ENCODE peak calls at places on chromosomes 16 and 17, in four cellular contexts. B is upper lobe of right lung, M is ascending aorta, D is vagina. X is an unnamed sample.

GRCh38 chr17:41734139-41734948 is at the start of gene HAP1:
- DNase-seq in B (peak; percentile 73), M (peak; percentile 67), D (no peak), X (no peak)

GRCh38 chr17:60073063-60073462 is 5.7 kb downstream of the HEATR6 start:
- DNase-seq in B (no peak), M (no peak), D (no peak), X (no peak)

GRCh38 chr16:75455677-75456076 is 8.8 kb downstream of the TMEM170A start:
- DNase-seq in B (peak; percentile 2), M (no peak), D (no peak), X (no peak)

GRCh38 chr17:63961355-63962207 is 11.1 kb downstream of the SCN4A start:
- DNase-seq in B (peak; percentile 80), M (peak; percentile 81), D (no peak), X (peak; percentile 84)

GRCh38 chr17:29929006-29929543 is 953 bp downstream of the SSH2 start:
- DNase-seq in B (no peak), M (no peak), D (no peak), X (peak; percentile 15)

GRCh38 chr16:73113326-73113720 is 65.4 kb upstream of the ZFHX3 start:
- DNase-seq in B (no peak), M (no peak), D (no peak), X (no peak)

GRCh38 chr17:35578929-35579448 is 618 bp upstream of the PEX12 start:
- DNase-seq in B (no peak), M (no peak), D (no peak), X (no peak)

GRCh38 chr17:16313159-16314090 is 39.8 kb downstream of the CENPV start:
- DNase-seq in B (no peak), M (no peak), D (no peak), X (no peak)

GRCh38 chr16:53695070-53695469 is 8.6 kb downstream of the RPGRIP1L start:
- DNase-seq in B (no peak), M (no peak), D (no peak), X (no peak)

GRCh38 chr17:63774982-63775290 is 966 bp downstream of the DDX42 start:
- DNase-seq in B (no peak), M (no peak), D (no peak), X (no peak)

GRCh38 chr17:37055511-37055910 is 106.8 kb downstream of the AATF start:
- DNase-seq in B (no peak), M (no peak), D (no peak), X (no peak)

GRCh38 chr16:68470461-68471150 is 22.3 kb upstream of the SMPD3 start:
- DNase-seq in B (peak; percentile 75), M (no peak), D (no peak), X (peak; percentile 22)

GRCh38 chr17:14019186-14019956 is 49.9 kb upstream of the COX10 start:
- DNase-seq in B (no peak), M (no peak), D (no peak), X (no peak)

GRCh38 chr17:55722742-55723487 is at the start of gene TMEM100:
- DNase-seq in B (no peak), M (no peak), D (peak; percentile 92), X (peak; percentile 53)

GRCh38 chr16:67086829-67087228 is 22.9 kb upstream of the PHAF1 start:
- DNase-seq in B (no peak), M (no peak), D (no peak), X (peak; percentile 27)

GRCh38 chr16:85542548-85542927 is 70.6 kb upstream of the GSE1 start:
- DNase-seq in B (no peak), M (no peak), D (no peak), X (no peak)

GRCh38 chr17:33674685-33675084 is 381.6 kb upstream of the ASIC2 start:
- DNase-seq in B (no peak), M (no peak), D (no peak), X (no peak)

GRCh38 chr17:51445934-51446333 is 185.6 kb downstream of the UTP18 start:
- DNase-seq in B (no peak), M (no peak), D (no peak), X (no peak)

GRCh38 chr16:27444470-27444869 is 42.5 kb downstream of the IL21R start:
- DNase-seq in B (peak; percentile 38), M (no peak), D (no peak), X (no peak)

GRCh38 chr16:11257131-11257938 is 1.3 kb upstream of the SOCS1 start:
- DNase-seq in B (peak; percentile 83), M (peak; percentile 87), D (no peak), X (peak; percentile 69)

GRCh38 chr16:89785523-89786155 is 30.8 kb downstream of the FANCA start:
- DNase-seq in B (no peak), M (no peak), D (no peak), X (no peak)

GRCh38 chr16:14300631-14301149 is 229.6 kb downstream of the MRTFB start:
- DNase-seq in B (peak; percentile 79), M (peak; percentile 90), D (no peak), X (peak; percentile 86)

GRCh38 chr16:53457670-53458069 is 23.4 kb downstream of the RBL2 start:
- DNase-seq in B (no peak), M (no peak), D (no peak), X (no peak)

GRCh38 chr16:29107299-29107698 is 122.4 kb downstream of the LAT start:
- DNase-seq in B (no peak), M (no peak), D (no peak), X (no peak)

GRCh38 chr17:19445105-19445504 is 34.1 kb downstream of the RNF112 start:
- DNase-seq in B (no peak), M (no peak), D (no peak), X (no peak)

GRCh38 chr17:31224366-31224765 is 72.7 kb downstream of the OMG start:
- DNase-seq in B (no peak), M (no peak), D (no peak), X (no peak)

GRCh38 chr16:89473791-89474414 is 16.5 kb downstream of the ANKRD11 start:
- DNase-seq in B (no peak), M (no peak), D (no peak), X (no peak)

DNA sequence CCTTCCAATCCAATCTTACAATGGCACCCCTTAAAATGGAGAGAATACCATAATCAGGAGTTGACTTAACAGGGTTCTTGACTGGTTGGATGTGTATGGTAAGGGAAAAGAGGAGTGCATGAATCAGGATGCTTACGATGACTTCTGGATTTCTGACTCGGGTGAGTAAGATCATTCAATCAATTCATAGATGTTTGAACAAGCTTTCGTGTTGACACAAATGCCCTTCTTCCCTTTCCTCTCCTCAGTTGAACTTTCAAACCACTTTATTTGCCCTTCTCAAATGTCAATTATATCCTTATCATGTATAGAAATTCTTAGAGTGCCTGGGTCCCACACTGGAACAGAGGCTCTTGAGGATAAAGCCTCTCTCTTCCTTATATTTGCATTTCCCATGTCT is 25.9 kb downstream of the ABCC12 start:
- DNase-seq in B (no peak), M (no peak), D (no peak), X (no peak)
- H3K4me1 ChIP-seq in B (peaks cover 5% of the 10 kb centered on the region), M (no peaks in the 10 kb centered on the region), D (no peaks in the 10 kb centered on the region), X (peaks cover 33% of the 10 kb centered on the region)

GRCh38 chr17:75722076-75722475 is 817 bp downstream of the ITGB4 start:
- DNase-seq in B (no peak), M (no peak), D (no peak), X (no peak)
- H3K27ac ChIP-seq in B (peak overlapping the region; percentile 85), M (no peak overlapping the region), D (peak overlapping the region; percentile 75), X (no peak overlapping the region)

DNA sequence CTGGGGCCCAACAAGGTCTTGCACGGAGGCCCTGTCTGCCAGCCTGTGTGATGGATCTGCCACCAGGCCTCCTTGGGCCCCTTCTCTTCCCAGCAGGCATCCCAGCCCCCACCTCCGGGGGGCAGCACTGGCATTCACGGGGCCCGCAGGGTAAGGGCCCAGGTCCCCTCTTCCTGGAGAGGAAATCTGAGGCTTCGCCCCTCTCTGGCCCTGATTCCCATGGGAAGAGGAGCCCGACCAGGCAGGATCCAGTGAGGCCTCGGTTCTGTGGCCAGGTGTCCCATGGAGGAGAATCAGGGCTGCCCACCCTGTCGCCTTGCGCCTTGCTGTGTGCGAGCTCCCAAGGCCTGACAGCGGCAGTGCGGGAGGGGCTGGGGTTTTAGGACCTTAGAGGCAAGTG is 48.4 kb downstream of the PDPK1 start:
- DNase-seq in B (peak; percentile 52), M (no peak), D (no peak), X (no peak)
- TF ChIP-seq CTCF in B (no peak), M (no peak), D (no peak), X (peak; percentile 11)

GRCh38 chr17:75088465-75088895 is 726 bp downstream of the SLC16A5 start:
- DNase-seq in B (no peak), M (no peak), D (no peak), X (no peak)

GRCh38 chr17:75091855-75092327 is 4.1 kb downstream of the SLC16A5 start:
- DNase-seq in B (no peak), M (no peak), D (no peak), X (no peak)

GRCh38 chr17:75088902-75089417 is 1.2 kb downstream of the SLC16A5 start:
- DNase-seq in B (no peak), M (no peak), D (no peak), X (no peak)

GRCh38 chr17:75093543-75094158 is 5.9 kb downstream of the SLC16A5 start:
- DNase-seq in B (no peak), M (no peak), D (no peak), X (no peak)

DNA sequence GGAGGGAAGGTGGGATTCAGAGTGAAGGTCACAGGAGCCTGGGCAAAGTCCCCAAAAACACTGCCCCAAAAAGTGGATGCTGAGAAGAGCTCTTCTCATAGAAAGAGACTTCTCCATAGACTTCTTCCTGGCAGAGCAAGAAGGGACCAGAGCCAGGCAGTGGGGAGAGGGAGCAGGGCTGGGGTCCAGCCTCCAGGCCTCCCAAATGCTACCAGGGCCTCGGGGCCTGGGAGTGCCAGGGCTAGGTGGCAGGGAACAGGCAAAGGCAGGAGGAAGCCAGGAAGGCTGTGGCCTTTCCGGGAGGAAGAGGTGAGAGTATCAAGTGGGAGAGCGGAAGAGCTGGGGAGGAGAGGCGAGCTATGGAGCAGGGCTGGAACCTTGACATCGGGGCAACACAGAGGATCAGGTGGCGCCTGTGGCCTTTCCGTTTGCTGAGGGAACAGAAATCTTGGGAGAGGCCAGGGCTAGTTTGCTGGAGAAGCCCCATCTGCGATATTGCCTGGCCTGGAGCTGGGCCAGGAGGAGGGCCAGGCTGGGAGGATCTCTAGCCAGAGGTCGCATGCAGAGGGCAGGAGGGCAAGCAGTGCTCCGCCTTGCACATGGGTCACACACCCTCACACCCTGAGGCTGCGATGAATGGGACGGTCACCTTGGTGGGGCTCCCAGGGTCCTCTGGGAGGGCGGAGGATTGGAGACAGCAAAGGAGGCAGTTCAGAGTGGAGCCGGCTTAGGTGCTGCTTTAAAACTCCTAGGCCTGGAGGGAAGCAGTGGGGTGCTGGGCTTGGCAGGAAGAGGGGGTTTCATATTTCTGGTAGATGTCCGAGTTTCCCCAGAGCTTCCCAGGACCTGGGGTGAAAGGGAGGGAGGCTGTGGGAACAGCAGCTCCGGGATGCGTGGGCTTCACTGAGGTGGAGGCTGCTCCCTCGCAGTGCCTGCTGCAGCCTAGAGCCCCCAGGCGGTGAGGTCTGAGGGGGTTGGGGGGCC is 3.4 kb downstream of the SLC16A5 start:
- DNase-seq in B (no peak), M (no peak), D (no peak), X (peak; percentile 36)
- H3K4me1 ChIP-seq in B (peaks cover 73% of the 10 kb centered on the region), M (peaks cover 3% of the 10 kb centered on the region), D (peaks cover 84% of the 10 kb centered on the region), X (peaks cover 38% of the 10 kb centered on the region)

GRCh38 chr17:76844485-76844829 is 23.7 kb upstream of the MGAT5B start:
- DNase-seq in B (no peak), M (no peak), D (no peak), X (no peak)

GRCh38 chr17:76841776-76842405 is 26.3 kb upstream of the MGAT5B start:
- DNase-seq in B (no peak), M (no peak), D (no peak), X (no peak)

GRCh38 chr17:76843703-76844484 is 24.3 kb upstream of the MGAT5B start:
- DNase-seq in B (no peak), M (no peak), D (no peak), X (no peak)

GRCh38 chr17:76840884-76841775 is 27.1 kb upstream of the MGAT5B start:
- DNase-seq in B (no peak), M (no peak), D (no peak), X (no peak)

GRCh38 chr17:76840443-76840767 is 27.8 kb upstream of the MGAT5B start:
- DNase-seq in B (no peak), M (no peak), D (no peak), X (no peak)
- H3K27ac ChIP-seq in B (no peak overlapping the region), M (no peak overlapping the region), D (no peak overlapping the region), X (no peak overlapping the region)

X was measured in gastrocnemius medialis.